ENCODE peak calls at places on chromosomes 12 and 14, in six cellular contexts. D is hepatocyte, N is astrocyte, F is suprapubic skin, B is fibroblast of pulmonary artery, H is neuronal stem cell. X is an unnamed sample.

GRCh38 chr12:25119020-25119419 is 75.9 kb downstream of the DNAI7 start:
- DNase-seq in D (no peak), N (no peak), F (no peak), B (no peak), H (no peak), X (no peak)

GRCh38 chr12:3130053-3130805 is 53.0 kb downstream of the TSPAN9 start:
- DNase-seq in D (no peak), N (no peak), F (peak; percentile 70), B (no peak), H (no peak), X (no peak)

GRCh38 chr12:1796515-1797010 is 23.8 kb upstream of the LRTM2 start:
- DNase-seq in D (no peak), N (no peak), F (no peak), B (no peak), H (no peak), X (no peak)

GRCh38 chr14:62280366-62280765 is 518.1 kb downstream of the SNAPC1 start:
- DNase-seq in D (no peak), N (no peak), F (no peak), B (no peak), H (no peak), X (no peak)

GRCh38 chr12:79451988-79452387 is 238.8 kb downstream of the PAWR start:
- DNase-seq in D (peak; percentile 37), N (peak; percentile 91), F (peak; percentile 82), B (peak; percentile 90), H (no peak), X (peak; percentile 31)

GRCh38 chr12:115163710-115164109 is 479.7 kb upstream of the TBX3 start:
- DNase-seq in D (peak; percentile 29), N (no peak), F (no peak), B (no peak), H (peak; percentile 59), X (no peak)

GRCh38 chr14:74246561-74246960 is 7.3 kb downstream of the VSX2 start:
- DNase-seq in D (no peak), N (no peak), F (no peak), B (no peak), H (no peak), X (no peak)

GRCh38 chr14:68640293-68640574 is 152.6 kb downstream of the ZFP36L1 start:
- DNase-seq in D (no peak), N (no peak), F (no peak), B (no peak), H (no peak), X (no peak)

GRCh38 chr12:113416091-113416754 is 6.0 kb upstream of the SDSL start:
- DNase-seq in D (no peak), N (no peak), F (no peak), B (no peak), H (no peak), X (no peak)

GRCh38 chr14:49982522-49982951 is 89.7 kb downstream of the ARF6 start:
- DNase-seq in D (no peak), N (peak; percentile 93), F (peak; percentile 65), B (peak; percentile 95), H (no peak), X (no peak)

GRCh38 chr14:62082779-62083178 is 320.6 kb downstream of the SNAPC1 start:
- DNase-seq in D (no peak), N (no peak), F (no peak), B (no peak), H (no peak), X (no peak)

GRCh38 chr12:54560374-54560858 is 11.0 kb downstream of the PDE1B start:
- DNase-seq in D (peak; percentile 86), N (peak; percentile 18), F (peak; percentile 94), B (peak; percentile 72), H (peak; percentile 74), X (no peak)

DNA sequence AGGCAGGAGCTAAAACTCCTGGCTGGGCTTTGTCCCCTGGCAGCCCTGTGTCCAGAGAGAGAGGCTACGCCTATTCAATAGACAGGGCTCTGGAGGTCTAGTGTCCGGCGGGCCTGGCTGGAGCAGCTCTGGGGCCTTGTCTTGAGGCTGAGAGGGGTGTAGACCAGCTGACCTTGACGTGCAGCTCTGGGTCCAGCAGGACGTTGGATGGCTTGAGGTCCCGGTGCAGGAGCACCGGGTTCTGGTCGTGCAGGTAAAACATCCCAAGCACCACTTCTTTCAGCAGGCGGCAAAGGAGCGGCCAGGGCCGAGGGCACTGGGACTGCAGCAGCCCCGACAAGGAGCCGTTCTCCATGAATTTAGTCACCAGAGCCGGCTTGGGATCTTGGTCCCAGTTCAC is 948 bp downstream of the RIPK3 start:
- DNase-seq in D (no peak), N (no peak), F (no peak), B (no peak), H (no peak), X (no peak)
- H3K4me3 ChIP-seq in D (no peak overlapping the region), N (no peak overlapping the region), F (peak overlapping the region; percentile 71), B (no peak overlapping the region), H (peak overlapping the region; percentile 69), X (no peak overlapping the region)

DNA sequence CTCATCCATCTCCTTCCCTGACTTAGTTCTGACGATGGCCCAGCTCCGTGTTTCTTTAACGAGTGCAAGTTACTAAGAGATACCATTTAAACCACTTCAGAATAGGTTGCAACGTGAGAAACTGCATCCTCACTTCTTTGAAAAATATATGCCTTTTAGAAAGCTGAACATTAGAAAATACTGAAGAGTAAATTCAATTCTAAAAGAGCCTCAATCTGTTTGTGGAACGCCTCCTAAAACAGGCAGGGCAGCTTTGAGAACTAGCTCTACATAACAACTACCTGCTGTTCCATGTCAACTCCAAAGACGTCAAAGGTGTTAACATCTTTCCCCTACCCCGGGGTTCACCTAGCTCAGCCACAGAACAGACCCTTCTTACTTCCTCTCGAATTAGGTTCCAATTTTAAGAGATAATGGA is 3.5 kb downstream of the BHLHE41 start:
- DNase-seq in D (no peak), N (no peak), F (no peak), B (no peak), H (no peak), X (no peak)
- H3K4me3 ChIP-seq in D (no peak overlapping the region), N (peak overlapping the region; percentile 62), F (peak overlapping the region; percentile 75), B (no peak overlapping the region), H (no peak overlapping the region), X (no peak overlapping the region)

GRCh38 chr12:94874986-94875312 is 128.5 kb downstream of the NDUFA12 start:
- DNase-seq in D (no peak), N (no peak), F (no peak), B (no peak), H (no peak), X (no peak)

GRCh38 chr12:94872007-94872653 is 131.4 kb downstream of the NDUFA12 start:
- DNase-seq in D (no peak), N (no peak), F (no peak), B (no peak), H (no peak), X (no peak)

GRCh38 chr12:94873368-94874085 is 130.0 kb downstream of the NDUFA12 start:
- DNase-seq in D (peak; percentile 64), N (no peak), F (no peak), B (no peak), H (peak; percentile 46), X (no peak)

GRCh38 chr12:94874086-94874985 is 129.2 kb downstream of the NDUFA12 start:
- DNase-seq in D (no peak), N (no peak), F (no peak), B (no peak), H (no peak), X (no peak)

DNA sequence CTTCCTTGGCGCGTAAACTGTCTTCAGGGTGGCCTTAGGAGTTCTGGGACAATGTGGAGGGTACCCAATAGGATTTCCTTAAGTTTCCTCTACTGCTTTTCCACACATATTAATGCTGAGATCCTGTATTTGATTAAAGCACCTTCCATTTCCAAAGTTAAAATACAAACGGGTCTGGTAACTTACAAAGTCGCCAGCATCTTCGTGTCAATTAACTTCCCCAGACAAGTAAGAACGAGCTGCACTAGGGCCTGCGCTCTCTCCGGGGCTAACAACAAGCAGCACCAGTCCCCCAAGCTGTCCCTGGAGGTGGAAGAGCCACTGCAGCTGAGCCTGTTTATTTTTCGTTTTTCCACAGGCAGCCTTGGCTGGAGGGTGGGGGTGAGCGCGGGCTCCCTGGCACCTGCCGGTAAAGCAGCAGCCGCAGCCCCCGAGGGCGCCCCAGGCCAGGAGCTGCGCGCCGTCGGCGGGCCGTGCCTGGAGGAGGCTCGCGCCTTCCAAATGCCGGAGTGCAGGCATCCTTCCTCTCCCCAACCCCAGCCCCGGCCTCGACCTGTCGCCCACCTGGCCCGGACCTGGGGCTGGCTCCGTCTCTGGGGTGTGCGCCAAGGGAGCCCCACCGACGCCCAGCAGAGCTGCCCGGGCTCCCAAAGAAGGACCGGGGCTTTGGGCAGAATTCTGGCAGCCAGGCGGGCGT is 130.7 kb downstream of the NDUFA12 start:
- DNase-seq in D (peak; percentile 13), N (no peak), F (no peak), B (no peak), H (no peak), X (no peak)
- H3K4me3 ChIP-seq in D (peak overlapping the region; percentile 36), N (no peak overlapping the region), F (peak overlapping the region; percentile 56), B (no peak overlapping the region), H (peak overlapping the region; percentile 80), X (no peak overlapping the region)

GRCh38 chr12:32108829-32109228 is 2.2 kb downstream of the BICD1 start:
- DNase-seq in D (no peak), N (no peak), F (no peak), B (no peak), H (no peak), X (no peak)
- H3K4me3 ChIP-seq in D (peak overlapping the region; percentile 89), N (peak overlapping the region; percentile 81), F (no peak overlapping the region), B (peak overlapping the region; percentile 68), H (no peak overlapping the region), X (no peak overlapping the region)

GRCh38 chr12:12610711-12611110 is 965 bp upstream of the CREBL2 start:
- DNase-seq in D (no peak), N (no peak), F (no peak), B (no peak), H (no peak), X (no peak)
- H3K4me3 ChIP-seq in D (no peak overlapping the region), N (no peak overlapping the region), F (peak overlapping the region; percentile 64), B (no peak overlapping the region), H (no peak overlapping the region), X (peak overlapping the region; percentile 66)

X was measured in HepG2.